ENCODE peak calls at places on chromosomes 2 and 18, in nine cellular contexts. T, I, F, H, W, Y, O, L and Q are unnamed samples.

GRCh38 chr2:54903736-54904554 is 146.3 kb downstream of the RTN4 start:
- DNase-seq in F (peak), Y (no peak), H (peak), L (no peak), I (no peak), W (peak), T (peak), O (peak), Q (no peak)

GRCh38 chr18:30712383-30712782 is 330.2 kb downstream of the DSC3 start:
- DNase-seq in L (peak), Y (no peak), H (no peak), F (no peak), T (no peak), W (no peak), I (no peak), O (no peak), Q (no peak)

GRCh38 chr2:113186421-113186820 is 12.7 kb downstream of the PSD4 start:
- DNase-seq in I (no peak), L (no peak), F (no peak), H (no peak), O (no peak), T (no peak), Y (no peak), W (no peak), Q (no peak)

GRCh38 chr2:145688156-145688555 is 1168.2 kb upstream of the ZEB2 start:
- DNase-seq in W (no peak), O (no peak), Y (no peak), I (no peak), T (no peak), F (no peak), L (no peak), H (no peak), Q (no peak)

GRCh38 chr18:45463433-45463832 is 151.8 kb upstream of the SLC14A2 start:
- DNase-seq in W (no peak), I (no peak), H (no peak), F (no peak), O (no peak), T (no peak), L (no peak), Y (no peak), Q (no peak)

GRCh38 chr2:73100956-73101355 is 11.8 kb downstream of the RAB11FIP5 start:
- DNase-seq in I (no peak), W (no peak), L (no peak), F (no peak), Y (no peak), H (no peak), T (no peak), O (no peak), Q (no peak)

GRCh38 chr2:172655838-172656573 is 79.6 kb upstream of the RAPGEF4 start:
- DNase-seq in Y (no peak), F (no peak), L (no peak), W (no peak), H (no peak), I (peak), O (no peak), T (no peak), Q (no peak)

GRCh38 chr18:9612215-9612830 is 2.0 kb downstream of the PPP4R1 start:
- DNase-seq in T (no peak), F (no peak), L (no peak), H (peak), W (peak), Y (peak), I (peak), O (peak), Q (no peak)

GRCh38 chr2:142707318-142707717 is 170.1 kb upstream of the KYNU start:
- DNase-seq in I (peak), W (no peak), Y (no peak), L (no peak), F (no peak), T (no peak), O (no peak), H (no peak), Q (no peak)

GRCh38 chr2:68255736-68256450 is 3.6 kb upstream of the PPP3R1 start:
- DNase-seq in Y (no peak), W (no peak), F (no peak), L (no peak), O (peak), T (no peak), I (peak), H (no peak), Q (no peak)

GRCh38 chr18:24023185-24023814 is 8.7 kb downstream of the TTC39C start:
- DNase-seq in L (no peak), H (no peak), I (peak), O (no peak), F (no peak), T (no peak), W (no peak), Y (no peak), Q (no peak)

GRCh38 chr2:148201075-148202004 is 180.4 kb downstream of the MBD5 start:
- DNase-seq in F (peak), H (peak), O (peak), T (no peak), Y (peak), L (no peak), W (no peak), I (peak), Q (peak)

GRCh38 chr2:182447843-182448242 is 21.0 kb upstream of the PDE1A start:
- DNase-seq in H (no peak), O (peak), Y (no peak), I (peak), L (no peak), T (no peak), W (no peak), F (peak), Q (no peak)

GRCh38 chr18:12254820-12255511 is 805 bp downstream of the CIDEA start:
- DNase-seq in Y (no peak), T (no peak), H (no peak), L (no peak), O (no peak), I (peak), F (no peak), W (no peak), Q (no peak)

GRCh38 chr2:111160758-111161157 is 40.0 kb downstream of the BCL2L11 start:
- DNase-seq in Y (no peak), H (no peak), L (no peak), I (no peak), F (peak), W (no peak), T (peak), O (peak), Q (no peak)

GRCh38 chr2:17901246-17901645 is 22.8 kb downstream of the KCNS3 start:
- DNase-seq in O (no peak), I (no peak), W (no peak), Y (no peak), H (no peak), L (no peak), F (no peak), T (no peak), Q (no peak)

GRCh38 chr2:97868986-97869721 is 126.6 kb downstream of the TMEM131 start:
- DNase-seq in F (peak), I (peak), W (peak), H (peak), L (no peak), T (peak), O (peak), Y (no peak), Q (peak)

GRCh38 chr2:16246911-16247310 is 306.6 kb downstream of the MYCN start:
- DNase-seq in L (no peak), W (no peak), F (no peak), I (no peak), T (no peak), Y (no peak), H (no peak), O (no peak), Q (no peak)

GRCh38 chr2:19434413-19434812 is 76.0 kb upstream of the OSR1 start:
- DNase-seq in Y (no peak), O (no peak), W (no peak), F (no peak), H (no peak), L (no peak), I (no peak), T (no peak), Q (no peak)

GRCh38 chr2:216672466-216672865 is 22.9 kb downstream of the IGFBP5 start:
- DNase-seq in T (no peak), F (no peak), O (no peak), L (no peak), H (no peak), I (no peak), W (no peak), Y (no peak), Q (no peak)

GRCh38 chr2:23432531-23432930 is 47.6 kb downstream of the KLHL29 start:
- DNase-seq in F (no peak), L (no peak), O (no peak), H (no peak), T (no peak), Y (no peak), I (no peak), W (no peak), Q (no peak)

GRCh38 chr2:25184254-25184653 is 15.9 kb upstream of the POMC start:
- DNase-seq in H (no peak), W (no peak), I (no peak), T (no peak), L (no peak), O (no peak), F (no peak), Y (no peak), Q (no peak)

GRCh38 chr2:134207589-134208209 is 46.2 kb upstream of the MGAT5 start:
- DNase-seq in W (no peak), O (peak), F (no peak), T (no peak), L (no peak), H (peak), I (peak), Y (peak), Q (peak)

GRCh38 chr2:210660-211059 is 53.2 kb downstream of the SH3YL1 start:
- DNase-seq in O (no peak), T (no peak), L (no peak), H (no peak), Y (no peak), F (no peak), I (no peak), W (no peak), Q (no peak)

GRCh38 chr2:206968139-206969086 is 29.1 kb downstream of the CPO start:
- DNase-seq in F (no peak), L (no peak), W (no peak), O (peak), H (peak), Y (no peak), I (no peak), T (no peak), Q (no peak)

GRCh38 chr2:23760746-23761145 is 166.2 kb downstream of the ATAD2B start:
- DNase-seq in I (peak), Y (no peak), F (peak), L (no peak), W (no peak), O (peak), H (no peak), T (no peak), Q (no peak)

GRCh38 chr2:164831887-164832286 is 9.7 kb downstream of the COBLL1 start:
- DNase-seq in W (no peak), T (no peak), I (no peak), L (no peak), F (no peak), O (no peak), Y (no peak), H (no peak), Q (no peak)

GRCh38 chr2:202909394-202910192 is 1.9 kb downstream of the WDR12 start:
- DNase-seq in Y (no peak), T (no peak), L (no peak), H (no peak), O (no peak), I (no peak), F (no peak), W (no peak), Q (no peak)

GRCh38 chr2:85908506-85908905 is 19.7 kb upstream of the ST3GAL5 start:
- DNase-seq in Y (no peak), I (no peak), H (no peak), L (no peak), O (no peak), T (no peak), F (no peak), W (no peak), Q (no peak)

GRCh38 chr2:25354116-25354515 is 12.4 kb upstream of the DNMT3A start:
- DNase-seq in H (no peak), Y (no peak), L (no peak), I (no peak), O (no peak), T (no peak), F (no peak), W (no peak), Q (no peak)

GRCh38 chr2:20224191-20224715 is 677 bp downstream of the SDC1 start:
- DNase-seq in O (peak), W (no peak), F (no peak), L (no peak), H (no peak), I (no peak), T (no peak), Y (no peak), Q (peak)

GRCh38 chr2:63712748-63713147 is 124.0 kb downstream of the MDH1 start:
- DNase-seq in F (peak), W (peak), H (no peak), L (no peak), T (no peak), O (peak), I (no peak), Y (no peak), Q (no peak)

GRCh38 chr18:52060612-52061259 is 279.3 kb upstream of the DCC start:
- DNase-seq in F (no peak), Y (no peak), T (no peak), L (no peak), I (peak), W (no peak), H (no peak), O (no peak), Q (no peak)

GRCh38 chr18:51614033-51614432 is 416.6 kb upstream of the MEX3C start:
- DNase-seq in F (no peak), W (no peak), O (no peak), Y (no peak), T (peak), H (no peak), L (no peak), I (no peak), Q (no peak)

GRCh38 chr2:127762846-127763245 is 48.1 kb downstream of the WDR33 start:
- DNase-seq in I (no peak), H (no peak), O (peak), W (no peak), F (no peak), T (no peak), Y (no peak), L (no peak), Q (no peak)

GRCh38 chr2:170535552-170535951 is 179.6 kb upstream of the SP5 start:
- DNase-seq in I (no peak), F (no peak), H (no peak), L (no peak), Y (no peak), T (no peak), O (no peak), W (no peak), Q (no peak)

GRCh38 chr2:180478883-180479282 is 471.8 kb upstream of the CWC22 start:
- DNase-seq in Y (no peak), T (no peak), W (no peak), F (no peak), L (no peak), O (peak), H (no peak), I (no peak), Q (no peak)

GRCh38 chr2:232999354-232999753 is 13.7 kb downstream of the NGEF start:
- DNase-seq in O (no peak), Y (no peak), H (no peak), W (peak), T (no peak), L (no peak), F (no peak), I (peak), Q (no peak)